ENCODE peak calls at places on chromosomes 5 and 9, in four cellular contexts. One of them, this sample, is unnamed.

GRCh38 chr5:133624316-133624715 is 12.0 kb upstream of the FSTL4 start:
- DNase-seq in cardiac muscle cell: no peak
- DNase-seq in progenitor cell of endocrine pancreas: no peak
- DNase-seq in HFF-Myc: no peak
- DNase-seq in this sample: no peak

GRCh38 chr5:137265457-137265856 is 233.7 kb downstream of the SPOCK1 start:
- DNase-seq in HFF-Myc: no peak
- DNase-seq in progenitor cell of endocrine pancreas: no peak
- DNase-seq in cardiac muscle cell: no peak
- DNase-seq in this sample: no peak

GRCh38 chr9:137199411-137200121 is 975 bp downstream of the TPRN start:
- DNase-seq in cardiac muscle cell: no peak
- DNase-seq in HFF-Myc: no peak
- DNase-seq in progenitor cell of endocrine pancreas: no peak
- DNase-seq in this sample: no peak

GRCh38 chr5:1393571-1394501 is 48.9 kb upstream of the CLPTM1L start:
- DNase-seq in cardiac muscle cell: no peak
- DNase-seq in progenitor cell of endocrine pancreas: no peak
- DNase-seq in HFF-Myc: no peak
- DNase-seq in this sample: no peak

GRCh38 chr9:93807166-93808013 is 147.8 kb downstream of the BARX1 start:
- DNase-seq in HFF-Myc: no peak
- DNase-seq in cardiac muscle cell: no peak
- DNase-seq in progenitor cell of endocrine pancreas: no peak
- DNase-seq in this sample: peak

GRCh38 chr5:14824490-14824889 is 47.1 kb downstream of the ANKH start:
- DNase-seq in cardiac muscle cell: no peak
- DNase-seq in HFF-Myc: no peak
- DNase-seq in progenitor cell of endocrine pancreas: no peak
- DNase-seq in this sample: no peak

GRCh38 chr5:140338918-140339317 is 7.5 kb downstream of the HBEGF start:
- DNase-seq in progenitor cell of endocrine pancreas: no peak
- DNase-seq in cardiac muscle cell: no peak
- DNase-seq in HFF-Myc: no peak
- DNase-seq in this sample: no peak

GRCh38 chr9:135077497-135078200 is 9.8 kb upstream of the OLFM1 start:
- DNase-seq in HFF-Myc: no peak
- DNase-seq in cardiac muscle cell: peak
- DNase-seq in progenitor cell of endocrine pancreas: peak
- DNase-seq in this sample: peak

GRCh38 chr9:133301253-133302230 is 26.5 kb upstream of the ABO start:
- DNase-seq in HFF-Myc: no peak
- DNase-seq in cardiac muscle cell: no peak
- DNase-seq in progenitor cell of endocrine pancreas: no peak
- DNase-seq in this sample: no peak

GRCh38 chr9:83280259-83280658 is 217.3 kb upstream of the RASEF start:
- DNase-seq in cardiac muscle cell: no peak
- DNase-seq in progenitor cell of endocrine pancreas: no peak
- DNase-seq in HFF-Myc: no peak
- DNase-seq in this sample: no peak

GRCh38 chr5:132837868-132838267 is 7.4 kb upstream of the SHROOM1 start:
- DNase-seq in HFF-Myc: no peak
- DNase-seq in progenitor cell of endocrine pancreas: no peak
- DNase-seq in cardiac muscle cell: no peak
- DNase-seq in this sample: no peak

GRCh38 chr5:82111191-82111590 is 139.4 kb downstream of the ATG10 start:
- DNase-seq in progenitor cell of endocrine pancreas: no peak
- DNase-seq in cardiac muscle cell: no peak
- DNase-seq in HFF-Myc: no peak
- DNase-seq in this sample: no peak

GRCh38 chr9:110156902-110157301 is 51.1 kb downstream of the C9orf152 start:
- DNase-seq in progenitor cell of endocrine pancreas: no peak
- DNase-seq in cardiac muscle cell: no peak
- DNase-seq in HFF-Myc: peak
- DNase-seq in this sample: no peak

GRCh38 chr9:119697996-119698395 is 328.8 kb upstream of the BRINP1 start:
- DNase-seq in progenitor cell of endocrine pancreas: no peak
- DNase-seq in cardiac muscle cell: peak
- DNase-seq in HFF-Myc: no peak
- DNase-seq in this sample: no peak

GRCh38 chr5:10633271-10634049 is 69.6 kb downstream of the ANKRD33B start:
- DNase-seq in cardiac muscle cell: no peak
- DNase-seq in progenitor cell of endocrine pancreas: no peak
- DNase-seq in HFF-Myc: no peak
- DNase-seq in this sample: no peak

GRCh38 chr9:28951945-28952344 is 1378.7 kb upstream of the C9orf72 start:
- DNase-seq in HFF-Myc: no peak
- DNase-seq in progenitor cell of endocrine pancreas: no peak
- DNase-seq in cardiac muscle cell: no peak
- DNase-seq in this sample: no peak

GRCh38 chr9:94269264-94269663 is 10.2 kb downstream of the ZNF169 start:
- DNase-seq in HFF-Myc: no peak
- DNase-seq in cardiac muscle cell: no peak
- DNase-seq in progenitor cell of endocrine pancreas: no peak
- DNase-seq in this sample: no peak

GRCh38 chr9:135087899-135088347 is 455 bp downstream of the OLFM1 start:
- DNase-seq in progenitor cell of endocrine pancreas: no peak
- DNase-seq in HFF-Myc: no peak
- DNase-seq in cardiac muscle cell: no peak
- DNase-seq in this sample: no peak

GRCh38 chr5:24353606-24354005 is 291.2 kb downstream of the CDH10 start:
- DNase-seq in cardiac muscle cell: no peak
- DNase-seq in progenitor cell of endocrine pancreas: no peak
- DNase-seq in HFF-Myc: no peak
- DNase-seq in this sample: no peak

GRCh38 chr5:107968465-107968864 is 297.7 kb upstream of the EFNA5 start:
- DNase-seq in progenitor cell of endocrine pancreas: no peak
- DNase-seq in HFF-Myc: no peak
- DNase-seq in cardiac muscle cell: no peak
- DNase-seq in this sample: no peak

GRCh38 chr5:6900828-6901227 is 187.6 kb downstream of the TENT4A start:
- DNase-seq in progenitor cell of endocrine pancreas: peak
- DNase-seq in HFF-Myc: no peak
- DNase-seq in cardiac muscle cell: no peak
- DNase-seq in this sample: no peak

GRCh38 chr9:94139672-94140417 is 55.6 kb downstream of the PTPDC1 start:
- DNase-seq in HFF-Myc: peak
- DNase-seq in cardiac muscle cell: no peak
- DNase-seq in progenitor cell of endocrine pancreas: no peak
- DNase-seq in this sample: no peak

GRCh38 chr5:1299511-1299850 is 4.6 kb upstream of the TERT start:
- DNase-seq in progenitor cell of endocrine pancreas: no peak
- DNase-seq in HFF-Myc: no peak
- DNase-seq in cardiac muscle cell: no peak
- DNase-seq in this sample: no peak

GRCh38 chr5:99138911-99139310 is 210.1 kb upstream of the CHD1 start:
- DNase-seq in progenitor cell of endocrine pancreas: no peak
- DNase-seq in HFF-Myc: no peak
- DNase-seq in cardiac muscle cell: no peak
- DNase-seq in this sample: no peak

GRCh38 chr9:91741529-91741928 is 208.5 kb downstream of the ROR2 start:
- DNase-seq in progenitor cell of endocrine pancreas: no peak
- DNase-seq in HFF-Myc: no peak
- DNase-seq in cardiac muscle cell: no peak
- DNase-seq in this sample: no peak

GRCh38 chr5:151885138-151885908 is 39.3 kb downstream of the GLRA1 start:
- DNase-seq in progenitor cell of endocrine pancreas: no peak
- DNase-seq in cardiac muscle cell: no peak
- DNase-seq in HFF-Myc: no peak
- DNase-seq in this sample: no peak

GRCh38 chr5:151886741-151887261 is 37.9 kb downstream of the GLRA1 start:
- DNase-seq in HFF-Myc: no peak
- DNase-seq in progenitor cell of endocrine pancreas: no peak
- DNase-seq in cardiac muscle cell: no peak
- DNase-seq in this sample: no peak

GRCh38 chr5:151880304-151880703 is 44.3 kb downstream of the GLRA1 start:
- DNase-seq in cardiac muscle cell: no peak
- DNase-seq in progenitor cell of endocrine pancreas: no peak
- DNase-seq in HFF-Myc: no peak
- DNase-seq in this sample: no peak

GRCh38 chr5:151881626-151882225 is 42.9 kb downstream of the GLRA1 start:
- DNase-seq in progenitor cell of endocrine pancreas: no peak
- DNase-seq in HFF-Myc: no peak
- DNase-seq in cardiac muscle cell: peak
- DNase-seq in this sample: no peak
- TF ChIP-seq CTCF in progenitor cell of endocrine pancreas: no peak
- TF ChIP-seq CTCF in HFF-Myc: no peak
- TF ChIP-seq CTCF in cardiac muscle cell: no peak
- TF ChIP-seq CTCF in this sample: no peak

DNA sequence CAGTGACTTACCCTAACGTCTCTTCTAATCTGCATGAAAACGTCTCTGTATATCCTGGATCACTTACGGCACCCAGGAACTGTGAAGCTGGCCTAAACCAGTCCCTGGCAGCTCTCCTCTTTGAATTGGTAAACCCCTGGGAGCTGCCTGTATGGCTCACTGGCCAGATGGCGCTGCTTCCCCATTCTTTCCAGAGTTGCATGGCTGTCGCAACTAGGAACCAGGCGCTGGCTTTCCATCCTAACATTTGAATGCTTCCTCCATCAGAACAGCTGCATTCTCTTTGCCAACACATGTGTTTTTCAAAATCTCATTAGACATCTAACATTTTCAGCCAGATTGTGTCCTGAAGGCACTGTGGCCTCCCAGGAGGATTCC is 8.0 kb upstream of the PCA3 start:
- DNase-seq in progenitor cell of endocrine pancreas: no peak
- DNase-seq in HFF-Myc: peak
- DNase-seq in cardiac muscle cell: peak
- DNase-seq in this sample: no peak
- TF ChIP-seq CTCF in progenitor cell of endocrine pancreas: peak
- TF ChIP-seq CTCF in HFF-Myc: peak
- TF ChIP-seq CTCF in cardiac muscle cell: no peak
- TF ChIP-seq CTCF in this sample: no peak

DNA sequence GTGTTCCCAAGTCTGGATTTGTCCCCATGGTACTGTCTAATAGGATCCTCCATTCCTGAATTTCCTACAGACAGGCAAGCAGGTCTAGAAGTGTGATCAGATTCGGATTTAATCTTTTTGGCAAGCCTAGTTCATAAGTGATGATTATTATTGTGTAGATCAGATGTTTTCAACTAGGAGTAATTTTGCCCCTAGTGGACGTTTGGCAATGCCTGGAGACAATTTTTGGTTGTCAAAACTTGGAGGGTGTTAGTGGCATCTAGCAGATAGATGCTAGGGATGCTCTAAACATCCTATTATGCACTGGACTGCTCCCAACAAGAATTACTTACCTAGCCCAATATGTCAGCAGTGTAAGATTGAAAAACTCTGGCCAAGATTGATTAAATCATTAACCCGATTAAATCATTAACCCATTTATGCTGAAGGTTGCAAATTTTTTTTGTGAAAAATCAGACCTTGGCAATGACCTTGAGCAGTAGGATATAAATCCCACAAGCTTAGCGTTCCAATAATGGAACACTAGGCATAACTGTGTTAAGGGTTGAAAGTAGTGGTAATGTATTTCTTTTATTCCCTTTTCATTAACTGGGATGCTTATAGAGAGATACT is 28.2 kb downstream of the TCERG1 start:
- DNase-seq in cardiac muscle cell: no peak
- DNase-seq in progenitor cell of endocrine pancreas: no peak
- DNase-seq in HFF-Myc: no peak
- DNase-seq in this sample: no peak
- TF ChIP-seq CTCF in cardiac muscle cell: peak
- TF ChIP-seq CTCF in progenitor cell of endocrine pancreas: peak
- TF ChIP-seq CTCF in HFF-Myc: peak
- TF ChIP-seq CTCF in this sample: no peak

GRCh38 chr5:180813418-180813817 is 10.8 kb upstream of the MGAT1 start:
- DNase-seq in progenitor cell of endocrine pancreas: no peak
- DNase-seq in cardiac muscle cell: no peak
- DNase-seq in HFF-Myc: no peak
- DNase-seq in this sample: no peak
- TF ChIP-seq CTCF in progenitor cell of endocrine pancreas: no peak
- TF ChIP-seq CTCF in cardiac muscle cell: no peak
- TF ChIP-seq CTCF in HFF-Myc: no peak
- TF ChIP-seq CTCF in this sample: peak